ENCODE peak calls at places on chromosomes 4 and X, in five cellular contexts. H, J, U, C and L are unnamed samples.
A peak's percentile ranks its signal among the peaks of the same experiment; 100 is the strongest.

GRCh38 chr4:56374956-56375355 is 12.3 kb downstream of the AASDH start:
- DNase-seq in H (no peak), J (no peak), U (no peak), C (no peak), L (no peak)

GRCh38 chr4:184699941-184700340 is 34.0 kb downstream of the CENPU start:
- DNase-seq in H (no peak), J (no peak), U (no peak), C (no peak), L (no peak)

GRCh38 chr4:87092389-87093141 is 127.9 kb downstream of the KLHL8 start:
- DNase-seq in H (peak; percentile 94), J (peak; percentile 31), U (peak; percentile 52), C (peak; percentile 47), L (no peak)

GRCh38 chr4:143026459-143027170 is 158.1 kb upstream of the USP38 start:
- DNase-seq in H (peak; percentile 7), J (no peak), U (no peak), C (no peak), L (no peak)

GRCh38 chrX:48854898-48855297 is 19.5 kb upstream of the PCSK1N start:
- DNase-seq in H (no peak), J (no peak), U (no peak), C (no peak), L (no peak)

GRCh38 chrX:122868626-122869025 is 315.5 kb upstream of the GRIA3 start:
- DNase-seq in H (no peak), J (no peak), U (no peak), C (no peak), L (no peak)

GRCh38 chr4:10272511-10272910 is 155.9 kb upstream of the WDR1 start:
- DNase-seq in H (no peak), J (no peak), U (no peak), C (no peak), L (no peak)

GRCh38 chr4:187732524-187732923 is 263.0 kb upstream of the ZFP42 start:
- DNase-seq in H (no peak), J (no peak), U (no peak), C (no peak), L (no peak)

GRCh38 chr4:121675715-121676114 is 21.1 kb downstream of the ANXA5 start:
- DNase-seq in H (no peak), J (no peak), U (no peak), C (no peak), L (no peak)
- TF ChIP-seq CTCF in H (peak; percentile 37), J (no peak), U (peak; percentile 19), C (no peak), L (no peak)

DNA sequence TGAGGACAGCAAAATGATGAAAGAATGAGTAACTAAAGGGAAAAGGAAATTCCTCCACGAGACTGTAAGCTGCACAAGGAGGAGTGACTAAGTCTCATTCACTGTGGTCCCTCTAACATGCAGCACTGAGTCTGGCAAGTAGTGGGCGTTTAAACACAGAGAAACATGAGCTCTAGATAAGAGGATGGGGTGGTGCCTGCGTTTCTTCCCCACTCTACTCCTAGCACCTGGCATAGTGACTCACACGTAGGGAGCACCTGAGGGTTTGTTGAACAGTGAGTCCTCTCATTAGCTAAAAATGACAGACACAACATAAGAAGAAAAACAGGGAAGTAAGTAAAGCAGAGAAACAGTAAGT is 105.8 kb upstream of the CBR4 start:
- DNase-seq in H (peak; percentile 88), J (no peak), U (no peak), C (no peak), L (no peak)
- TF ChIP-seq CTCF in H (peak; percentile 43), J (no peak), U (no peak), C (no peak), L (no peak)

GRCh38 chr4:51995647-51996046 is 24.5 kb downstream of the LRRC66 start:
- DNase-seq in H (no peak), J (no peak), U (no peak), C (no peak), L (no peak)
- TF ChIP-seq CTCF in H (no peak), J (no peak), U (no peak), C (no peak), L (no peak)

DNA sequence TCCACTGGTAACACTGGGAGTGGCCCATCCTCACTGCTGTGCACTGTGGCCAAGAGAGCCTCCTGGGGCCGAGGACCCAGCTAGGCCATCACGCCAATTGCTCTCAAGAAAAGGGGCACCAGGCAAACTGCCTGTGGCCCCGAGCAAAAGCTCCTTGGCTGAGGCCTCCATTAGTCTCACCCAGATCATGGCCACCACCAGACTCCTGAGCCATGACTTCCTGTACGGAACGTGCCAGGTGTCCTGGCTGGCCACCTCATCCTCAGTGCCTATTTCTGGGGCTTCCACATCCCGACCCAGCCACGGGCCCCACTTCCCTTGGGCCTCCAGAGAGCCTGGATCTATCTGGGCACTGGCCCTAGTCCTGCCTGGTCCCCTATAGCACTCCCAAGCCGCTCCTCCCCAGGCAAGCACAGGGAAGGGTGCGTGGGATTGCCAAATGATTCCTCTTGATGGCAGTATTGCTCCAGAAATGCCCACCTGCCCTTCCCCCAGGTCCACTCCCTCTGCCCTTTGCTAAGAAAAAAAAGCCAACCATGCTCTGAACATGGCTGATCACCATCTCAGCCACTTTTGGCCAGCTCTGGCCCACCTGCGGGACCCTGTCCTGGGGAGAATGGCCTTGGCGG is 212.6 kb upstream of the AGTR2 start:
- DNase-seq in H (no peak), J (no peak), U (no peak), C (peak; percentile 63), L (no peak)
- TF ChIP-seq CTCF in H (no peak), J (no peak), U (no peak), C (peak; percentile 30), L (peak; percentile 3)

DNA sequence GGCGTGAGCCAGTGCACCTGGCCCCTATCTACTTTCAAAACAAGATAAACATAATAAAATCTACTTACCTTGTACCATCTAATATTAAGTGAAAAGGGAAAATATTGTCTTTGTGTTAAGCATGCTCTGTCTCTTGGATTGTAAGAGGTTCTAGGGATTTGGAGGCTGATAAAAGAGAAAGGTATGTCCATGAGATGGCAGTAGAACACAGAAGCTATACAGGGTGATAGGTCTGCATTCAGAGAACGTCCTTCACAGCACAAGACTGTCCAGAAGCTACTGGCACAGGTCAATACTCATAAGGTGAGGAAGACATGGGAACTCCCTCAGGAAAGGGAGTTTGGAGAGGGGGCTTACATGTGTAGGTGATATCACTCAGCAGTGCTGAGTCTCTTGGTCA is 135.5 kb downstream of the TMEM47 start:
- DNase-seq in H (no peak), J (no peak), U (no peak), C (no peak), L (no peak)
- TF ChIP-seq CTCF in H (no peak), J (no peak), U (no peak), C (no peak), L (no peak)

GRCh38 chrX:134761788-134762187 is 103.5 kb upstream of the PLAC1 start:
- DNase-seq in H (no peak), J (peak; percentile 20), U (no peak), C (no peak), L (no peak)

GRCh38 chrX:134760671-134761070 is 102.4 kb upstream of the PLAC1 start:
- DNase-seq in H (no peak), J (no peak), U (no peak), C (no peak), L (no peak)

GRCh38 chrX:134758652-134759051 is 100.4 kb upstream of the PLAC1 start:
- DNase-seq in H (no peak), J (no peak), U (no peak), C (no peak), L (no peak)

GRCh38 chrX:134764202-134764785 is 106.0 kb upstream of the PLAC1 start:
- DNase-seq in H (no peak), J (peak; percentile 31), U (no peak), C (no peak), L (no peak)
- TF ChIP-seq CTCF in H (no peak), J (peak; percentile 12), U (no peak), C (no peak), L (peak; percentile 0)